ENCODE peak calls at places on chromosomes 12 and 14, in nine cellular contexts. One of them, this sample, is unnamed. For H3K27me3, the result is how much of the 10 kb centered on the place peaks cover.

GRCh38 chr14:106436310-106436905 is 910.0 kb downstream of the TMEM121 start:
- DNase-seq in adrenal gland: peak
- DNase-seq in MM.1S: peak
- DNase-seq in breast epithelium: no peak
- DNase-seq in CD4-positive, alpha-beta memory T cell: peak
- DNase-seq in mesendoderm: peak
- DNase-seq in HepG2: no peak
- DNase-seq in CD4-positive, alpha-beta T cell: peak
- DNase-seq in transverse colon: peak
- DNase-seq in this sample: no peak

GRCh38 chr12:48119834-48120195 is 651 bp downstream of the PFKM start:
- DNase-seq in mesendoderm: no peak
- DNase-seq in CD4-positive, alpha-beta memory T cell: no peak
- DNase-seq in transverse colon: no peak
- DNase-seq in MM.1S: no peak
- DNase-seq in adrenal gland: no peak
- DNase-seq in HepG2: no peak
- DNase-seq in breast epithelium: no peak
- DNase-seq in CD4-positive, alpha-beta T cell: no peak
- DNase-seq in this sample: no peak

GRCh38 chr14:106809615-106810014 is 1283.2 kb downstream of the TMEM121 start:
- DNase-seq in breast epithelium: no peak
- DNase-seq in CD4-positive, alpha-beta memory T cell: no peak
- DNase-seq in transverse colon: no peak
- DNase-seq in adrenal gland: no peak
- DNase-seq in MM.1S: no peak
- DNase-seq in mesendoderm: no peak
- DNase-seq in HepG2: no peak
- DNase-seq in CD4-positive, alpha-beta T cell: no peak
- DNase-seq in this sample: no peak

GRCh38 chr14:104536942-104537612 is 42.5 kb upstream of the C14orf180 start:
- DNase-seq in transverse colon: no peak
- DNase-seq in MM.1S: no peak
- DNase-seq in CD4-positive, alpha-beta memory T cell: no peak
- DNase-seq in breast epithelium: peak
- DNase-seq in HepG2: no peak
- DNase-seq in mesendoderm: peak
- DNase-seq in adrenal gland: no peak
- DNase-seq in CD4-positive, alpha-beta T cell: no peak
- DNase-seq in this sample: peak

GRCh38 chr12:91361864-91362263 is 179.2 kb upstream of the DCN start:
- DNase-seq in mesendoderm: peak
- DNase-seq in CD4-positive, alpha-beta memory T cell: no peak
- DNase-seq in CD4-positive, alpha-beta T cell: no peak
- DNase-seq in MM.1S: peak
- DNase-seq in breast epithelium: no peak
- DNase-seq in HepG2: peak
- DNase-seq in transverse colon: no peak
- DNase-seq in adrenal gland: no peak
- DNase-seq in this sample: peak

GRCh38 chr14:52351561-52352491 is 37.7 kb downstream of the PTGER2 start:
- DNase-seq in breast epithelium: no peak
- DNase-seq in CD4-positive, alpha-beta memory T cell: peak
- DNase-seq in mesendoderm: no peak
- DNase-seq in MM.1S: no peak
- DNase-seq in transverse colon: no peak
- DNase-seq in CD4-positive, alpha-beta T cell: no peak
- DNase-seq in HepG2: no peak
- DNase-seq in adrenal gland: no peak
- DNase-seq in this sample: no peak

GRCh38 chr12:41932470-41932991 is 212.1 kb downstream of the GXYLT1 start:
- DNase-seq in CD4-positive, alpha-beta T cell: peak
- DNase-seq in breast epithelium: peak
- DNase-seq in transverse colon: peak
- DNase-seq in mesendoderm: peak
- DNase-seq in HepG2: no peak
- DNase-seq in MM.1S: no peak
- DNase-seq in CD4-positive, alpha-beta memory T cell: no peak
- DNase-seq in adrenal gland: peak
- DNase-seq in this sample: no peak

GRCh38 chr12:122182887-122183587 is at the start of gene LRRC43:
- DNase-seq in mesendoderm: peak
- DNase-seq in HepG2: no peak
- DNase-seq in adrenal gland: peak
- DNase-seq in CD4-positive, alpha-beta T cell: peak
- DNase-seq in transverse colon: peak
- DNase-seq in breast epithelium: no peak
- DNase-seq in MM.1S: no peak
- DNase-seq in CD4-positive, alpha-beta memory T cell: no peak
- DNase-seq in this sample: no peak

GRCh38 chr14:41749425-41749824 is 142.7 kb downstream of the LRFN5 start:
- DNase-seq in transverse colon: no peak
- DNase-seq in mesendoderm: no peak
- DNase-seq in HepG2: peak
- DNase-seq in MM.1S: no peak
- DNase-seq in adrenal gland: no peak
- DNase-seq in CD4-positive, alpha-beta T cell: no peak
- DNase-seq in breast epithelium: no peak
- DNase-seq in CD4-positive, alpha-beta memory T cell: no peak
- DNase-seq in this sample: no peak

GRCh38 chr12:79884401-79885006 is 50.4 kb downstream of the PPP1R12A start:
- DNase-seq in HepG2: no peak
- DNase-seq in CD4-positive, alpha-beta memory T cell: no peak
- DNase-seq in CD4-positive, alpha-beta T cell: no peak
- DNase-seq in adrenal gland: no peak
- DNase-seq in mesendoderm: no peak
- DNase-seq in MM.1S: no peak
- DNase-seq in breast epithelium: no peak
- DNase-seq in transverse colon: no peak
- DNase-seq in this sample: no peak

GRCh38 chr12:71955946-71956345 is 17.3 kb downstream of the TPH2 start:
- DNase-seq in breast epithelium: no peak
- DNase-seq in transverse colon: no peak
- DNase-seq in HepG2: no peak
- DNase-seq in adrenal gland: no peak
- DNase-seq in mesendoderm: peak
- DNase-seq in MM.1S: no peak
- DNase-seq in CD4-positive, alpha-beta T cell: no peak
- DNase-seq in CD4-positive, alpha-beta memory T cell: no peak
- DNase-seq in this sample: no peak

DNA sequence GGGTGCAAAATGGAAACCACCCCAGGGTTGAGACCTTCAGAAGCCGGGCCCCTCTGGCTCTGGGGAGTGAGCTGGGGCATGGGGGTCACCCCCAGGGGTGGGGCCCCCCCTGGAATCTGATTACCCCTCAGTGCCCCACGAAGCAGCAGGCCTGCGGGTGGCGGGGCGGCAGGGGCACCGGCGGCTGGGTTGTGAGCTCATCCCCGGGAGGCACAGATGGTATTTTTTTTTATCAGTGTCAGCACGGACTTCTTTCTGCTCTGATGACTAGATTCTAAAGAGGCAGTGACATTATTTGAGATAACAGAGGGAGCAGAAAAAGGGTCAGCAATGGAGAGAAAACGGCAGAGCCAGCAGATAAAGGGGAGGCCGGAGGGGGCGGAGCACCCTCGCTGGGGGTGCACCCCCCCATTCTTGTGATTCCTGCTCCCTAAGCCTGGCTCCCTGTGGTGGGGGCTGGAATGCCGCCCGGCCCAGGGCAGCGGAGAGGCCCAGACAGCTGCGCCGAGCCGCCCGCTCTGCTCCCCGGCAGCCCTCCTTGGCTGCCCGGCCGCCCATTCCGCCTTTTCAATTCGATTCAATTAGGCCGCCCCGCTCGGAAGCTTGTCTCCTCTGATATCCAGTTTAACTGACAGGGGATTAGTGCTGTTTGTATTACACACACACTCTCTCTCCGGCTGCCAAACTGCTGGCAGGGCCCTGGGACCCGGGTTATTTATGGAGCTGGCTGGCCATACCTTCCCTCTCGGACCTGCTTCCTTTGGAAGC is 32.9 kb downstream of the MVK start:
- DNase-seq in MM.1S: no peak
- DNase-seq in mesendoderm: peak
- DNase-seq in CD4-positive, alpha-beta memory T cell: no peak
- DNase-seq in breast epithelium: no peak
- DNase-seq in HepG2: peak
- DNase-seq in transverse colon: no peak
- DNase-seq in adrenal gland: no peak
- DNase-seq in CD4-positive, alpha-beta T cell: no peak
- DNase-seq in this sample: no peak
- H3K27me3 ChIP-seq in MM.1S: under half
- H3K27me3 ChIP-seq in mesendoderm: under half
- H3K27me3 ChIP-seq in CD4-positive, alpha-beta memory T cell: under half
- H3K27me3 ChIP-seq in breast epithelium: under half
- H3K27me3 ChIP-seq in HepG2: under half
- H3K27me3 ChIP-seq in transverse colon: under half
- H3K27me3 ChIP-seq in adrenal gland: under half
- H3K27me3 ChIP-seq in CD4-positive, alpha-beta T cell: under half
- H3K27me3 ChIP-seq in this sample: under half

GRCh38 chr12:113589437-113589836 is 117.8 kb upstream of the LHX5 start:
- DNase-seq in breast epithelium: no peak
- DNase-seq in MM.1S: no peak
- DNase-seq in CD4-positive, alpha-beta T cell: no peak
- DNase-seq in transverse colon: no peak
- DNase-seq in adrenal gland: no peak
- DNase-seq in HepG2: no peak
- DNase-seq in CD4-positive, alpha-beta memory T cell: no peak
- DNase-seq in mesendoderm: no peak
- DNase-seq in this sample: no peak
- H3K27me3 ChIP-seq in breast epithelium: half or more
- H3K27me3 ChIP-seq in MM.1S: under half
- H3K27me3 ChIP-seq in CD4-positive, alpha-beta T cell: under half
- H3K27me3 ChIP-seq in transverse colon: under half
- H3K27me3 ChIP-seq in adrenal gland: under half
- H3K27me3 ChIP-seq in HepG2: under half
- H3K27me3 ChIP-seq in CD4-positive, alpha-beta memory T cell: under half
- H3K27me3 ChIP-seq in mesendoderm: under half
- H3K27me3 ChIP-seq in this sample: under half

GRCh38 chr12:65825323-65825572 is 965 bp downstream of the HMGA2 start:
- DNase-seq in adrenal gland: no peak
- DNase-seq in CD4-positive, alpha-beta T cell: no peak
- DNase-seq in HepG2: no peak
- DNase-seq in CD4-positive, alpha-beta memory T cell: no peak
- DNase-seq in breast epithelium: no peak
- DNase-seq in mesendoderm: no peak
- DNase-seq in MM.1S: no peak
- DNase-seq in transverse colon: no peak
- DNase-seq in this sample: no peak
- H3K27me3 ChIP-seq in adrenal gland: half or more
- H3K27me3 ChIP-seq in CD4-positive, alpha-beta T cell: half or more
- H3K27me3 ChIP-seq in HepG2: under half
- H3K27me3 ChIP-seq in CD4-positive, alpha-beta memory T cell: under half
- H3K27me3 ChIP-seq in breast epithelium: half or more
- H3K27me3 ChIP-seq in mesendoderm: under half
- H3K27me3 ChIP-seq in MM.1S: under half
- H3K27me3 ChIP-seq in transverse colon: half or more
- H3K27me3 ChIP-seq in this sample: under half

GRCh38 chr12:104956870-104957301 is 1.2 kb downstream of the SLC41A2 start:
- DNase-seq in HepG2: no peak
- DNase-seq in CD4-positive, alpha-beta T cell: no peak
- DNase-seq in CD4-positive, alpha-beta memory T cell: no peak
- DNase-seq in breast epithelium: no peak
- DNase-seq in mesendoderm: no peak
- DNase-seq in MM.1S: no peak
- DNase-seq in transverse colon: no peak
- DNase-seq in adrenal gland: no peak
- DNase-seq in this sample: no peak
- H3K27me3 ChIP-seq in HepG2: under half
- H3K27me3 ChIP-seq in CD4-positive, alpha-beta T cell: under half
- H3K27me3 ChIP-seq in CD4-positive, alpha-beta memory T cell: under half
- H3K27me3 ChIP-seq in breast epithelium: under half
- H3K27me3 ChIP-seq in mesendoderm: under half
- H3K27me3 ChIP-seq in MM.1S: under half
- H3K27me3 ChIP-seq in transverse colon: under half
- H3K27me3 ChIP-seq in adrenal gland: under half
- H3K27me3 ChIP-seq in this sample: under half

GRCh38 chr14:76320486-76320885 is 55.5 kb upstream of the ESRRB start:
- DNase-seq in transverse colon: no peak
- DNase-seq in CD4-positive, alpha-beta memory T cell: no peak
- DNase-seq in MM.1S: no peak
- DNase-seq in adrenal gland: no peak
- DNase-seq in HepG2: no peak
- DNase-seq in breast epithelium: no peak
- DNase-seq in CD4-positive, alpha-beta T cell: no peak
- DNase-seq in mesendoderm: no peak
- DNase-seq in this sample: no peak
- H3K27me3 ChIP-seq in transverse colon: under half
- H3K27me3 ChIP-seq in CD4-positive, alpha-beta memory T cell: under half
- H3K27me3 ChIP-seq in MM.1S: under half
- H3K27me3 ChIP-seq in adrenal gland: under half
- H3K27me3 ChIP-seq in HepG2: under half
- H3K27me3 ChIP-seq in breast epithelium: under half
- H3K27me3 ChIP-seq in CD4-positive, alpha-beta T cell: under half
- H3K27me3 ChIP-seq in mesendoderm: under half
- H3K27me3 ChIP-seq in this sample: under half

DNA sequence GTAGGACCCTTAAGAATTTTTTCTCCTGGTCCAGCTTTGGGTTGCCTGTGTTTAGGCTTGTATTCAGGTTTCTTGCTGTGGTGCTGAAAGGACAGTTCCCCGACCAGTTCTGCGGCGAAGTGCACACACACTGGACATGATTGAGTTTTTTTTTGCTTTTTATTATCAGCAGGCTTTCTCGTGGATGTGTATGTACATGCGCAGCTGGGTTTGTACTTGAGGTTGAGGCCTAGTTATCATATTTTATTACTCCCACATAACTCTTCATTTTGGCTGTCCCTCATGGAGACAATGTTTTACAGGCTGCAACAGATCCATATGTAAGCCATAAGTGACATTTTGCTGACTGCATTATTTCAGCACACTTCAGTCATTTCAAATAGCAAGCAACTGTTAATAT is 2.5 kb downstream of the SCN8A start:
- DNase-seq in HepG2: peak
- DNase-seq in adrenal gland: peak
- DNase-seq in MM.1S: peak
- DNase-seq in CD4-positive, alpha-beta memory T cell: no peak
- DNase-seq in transverse colon: peak
- DNase-seq in CD4-positive, alpha-beta T cell: no peak
- DNase-seq in mesendoderm: peak
- DNase-seq in breast epithelium: no peak
- DNase-seq in this sample: peak
- H3K27me3 ChIP-seq in HepG2: under half
- H3K27me3 ChIP-seq in adrenal gland: under half
- H3K27me3 ChIP-seq in MM.1S: under half
- H3K27me3 ChIP-seq in CD4-positive, alpha-beta memory T cell: under half
- H3K27me3 ChIP-seq in transverse colon: half or more
- H3K27me3 ChIP-seq in CD4-positive, alpha-beta T cell: under half
- H3K27me3 ChIP-seq in mesendoderm: under half
- H3K27me3 ChIP-seq in breast epithelium: under half
- H3K27me3 ChIP-seq in this sample: under half

This sample was measured in NT2/D1.